ENCODE peak calls at places on chromosomes 16 and 17, in seven cellular contexts. One of them, this sample, is unnamed.
A peak's percentile ranks its signal among the peaks of the same experiment; 100 is the strongest.

GRCh38 chr17:75260679-75261335 is 599 bp downstream of the GGA3 start:
- DNase-seq in body of pancreas: no peak
- DNase-seq in stimulated activated CD4-positive, alpha-beta T cell treated with anti-CD3 and anti-CD28 coated beads, Interleukin-15, amount 100 ng/mL, for 24 hours: peak; percentile 71
- DNase-seq in B cell: no peak
- DNase-seq in adrenal gland: no peak
- DNase-seq in NT2/D1: no peak
- DNase-seq in Calu3: no peak
- DNase-seq in this sample: no peak

GRCh38 chr16:88428616-88429386 is 24.3 kb upstream of the ZFPM1 start:
- DNase-seq in B cell: no peak
- DNase-seq in stimulated activated CD4-positive, alpha-beta T cell treated with anti-CD3 and anti-CD28 coated beads, Interleukin-15, amount 100 ng/mL, for 24 hours: no peak
- DNase-seq in adrenal gland: no peak
- DNase-seq in body of pancreas: no peak
- DNase-seq in NT2/D1: no peak
- DNase-seq in Calu3: no peak
- DNase-seq in this sample: no peak

GRCh38 chr17:72121164-72122001 is 563 bp downstream of the SOX9 start:
- DNase-seq in adrenal gland: peak; percentile 24
- DNase-seq in B cell: no peak
- DNase-seq in NT2/D1: no peak
- DNase-seq in stimulated activated CD4-positive, alpha-beta T cell treated with anti-CD3 and anti-CD28 coated beads, Interleukin-15, amount 100 ng/mL, for 24 hours: no peak
- DNase-seq in body of pancreas: peak; percentile 53
- DNase-seq in Calu3: peak; percentile 53
- DNase-seq in this sample: peak; percentile 49

GRCh38 chr16:67104061-67104460 is 5.7 kb upstream of the PHAF1 start:
- DNase-seq in B cell: no peak
- DNase-seq in body of pancreas: peak; percentile 17
- DNase-seq in adrenal gland: peak; percentile 31
- DNase-seq in NT2/D1: peak; percentile 25
- DNase-seq in Calu3: peak; percentile 39
- DNase-seq in stimulated activated CD4-positive, alpha-beta T cell treated with anti-CD3 and anti-CD28 coated beads, Interleukin-15, amount 100 ng/mL, for 24 hours: no peak
- DNase-seq in this sample: no peak

GRCh38 chr17:71071837-71072236 is 902.5 kb downstream of the KCNJ2 start:
- DNase-seq in stimulated activated CD4-positive, alpha-beta T cell treated with anti-CD3 and anti-CD28 coated beads, Interleukin-15, amount 100 ng/mL, for 24 hours: no peak
- DNase-seq in adrenal gland: peak; percentile 64
- DNase-seq in body of pancreas: no peak
- DNase-seq in NT2/D1: no peak
- DNase-seq in Calu3: peak; percentile 80
- DNase-seq in B cell: no peak
- DNase-seq in this sample: no peak

GRCh38 chr16:23729503-23730424 is 16.7 kb upstream of the ERN2 start:
- DNase-seq in adrenal gland: no peak
- DNase-seq in stimulated activated CD4-positive, alpha-beta T cell treated with anti-CD3 and anti-CD28 coated beads, Interleukin-15, amount 100 ng/mL, for 24 hours: no peak
- DNase-seq in Calu3: peak; percentile 71
- DNase-seq in NT2/D1: peak; percentile 8
- DNase-seq in body of pancreas: no peak
- DNase-seq in B cell: no peak
- DNase-seq in this sample: no peak

GRCh38 chr17:81160306-81160705 is 5.0 kb upstream of the PVALEF start:
- DNase-seq in B cell: no peak
- DNase-seq in adrenal gland: peak; percentile 69
- DNase-seq in NT2/D1: no peak
- DNase-seq in body of pancreas: peak; percentile 60
- DNase-seq in Calu3: no peak
- DNase-seq in stimulated activated CD4-positive, alpha-beta T cell treated with anti-CD3 and anti-CD28 coated beads, Interleukin-15, amount 100 ng/mL, for 24 hours: no peak
- DNase-seq in this sample: no peak

GRCh38 chr16:17529982-17530760 is 59.4 kb upstream of the XYLT1 start:
- DNase-seq in body of pancreas: no peak
- DNase-seq in NT2/D1: no peak
- DNase-seq in stimulated activated CD4-positive, alpha-beta T cell treated with anti-CD3 and anti-CD28 coated beads, Interleukin-15, amount 100 ng/mL, for 24 hours: peak; percentile 28
- DNase-seq in B cell: peak; percentile 40
- DNase-seq in Calu3: no peak
- DNase-seq in adrenal gland: no peak
- DNase-seq in this sample: peak; percentile 64

GRCh38 chr17:67035131-67036083 is 8.9 kb upstream of the CACNG1 start:
- DNase-seq in stimulated activated CD4-positive, alpha-beta T cell treated with anti-CD3 and anti-CD28 coated beads, Interleukin-15, amount 100 ng/mL, for 24 hours: no peak
- DNase-seq in Calu3: no peak
- DNase-seq in body of pancreas: no peak
- DNase-seq in NT2/D1: no peak
- DNase-seq in B cell: no peak
- DNase-seq in adrenal gland: no peak
- DNase-seq in this sample: peak; percentile 75

GRCh38 chr17:14197582-14197981 is 39.1 kb downstream of the CDRT15 start:
- DNase-seq in stimulated activated CD4-positive, alpha-beta T cell treated with anti-CD3 and anti-CD28 coated beads, Interleukin-15, amount 100 ng/mL, for 24 hours: peak; percentile 78
- DNase-seq in adrenal gland: no peak
- DNase-seq in body of pancreas: no peak
- DNase-seq in B cell: no peak
- DNase-seq in NT2/D1: no peak
- DNase-seq in Calu3: no peak
- DNase-seq in this sample: no peak

GRCh38 chr16:77059441-77059840 is 131.5 kb upstream of the MON1B start:
- DNase-seq in NT2/D1: no peak
- DNase-seq in Calu3: no peak
- DNase-seq in B cell: no peak
- DNase-seq in body of pancreas: no peak
- DNase-seq in adrenal gland: no peak
- DNase-seq in stimulated activated CD4-positive, alpha-beta T cell treated with anti-CD3 and anti-CD28 coated beads, Interleukin-15, amount 100 ng/mL, for 24 hours: no peak
- DNase-seq in this sample: no peak

GRCh38 chr16:66952430-66953139 is 8.5 kb upstream of the CES3 start:
- DNase-seq in stimulated activated CD4-positive, alpha-beta T cell treated with anti-CD3 and anti-CD28 coated beads, Interleukin-15, amount 100 ng/mL, for 24 hours: no peak
- DNase-seq in body of pancreas: no peak
- DNase-seq in B cell: no peak
- DNase-seq in NT2/D1: no peak
- DNase-seq in Calu3: no peak
- DNase-seq in adrenal gland: no peak
- DNase-seq in this sample: no peak

GRCh38 chr17:5291683-5292082 is 9.6 kb downstream of the RABEP1 start:
- DNase-seq in NT2/D1: no peak
- DNase-seq in stimulated activated CD4-positive, alpha-beta T cell treated with anti-CD3 and anti-CD28 coated beads, Interleukin-15, amount 100 ng/mL, for 24 hours: no peak
- DNase-seq in body of pancreas: no peak
- DNase-seq in adrenal gland: no peak
- DNase-seq in Calu3: no peak
- DNase-seq in B cell: no peak
- DNase-seq in this sample: no peak

GRCh38 chr17:37430051-37430591 is 23.4 kb downstream of the TADA2A start:
- DNase-seq in B cell: no peak
- DNase-seq in body of pancreas: no peak
- DNase-seq in adrenal gland: no peak
- DNase-seq in Calu3: no peak
- DNase-seq in NT2/D1: no peak
- DNase-seq in stimulated activated CD4-positive, alpha-beta T cell treated with anti-CD3 and anti-CD28 coated beads, Interleukin-15, amount 100 ng/mL, for 24 hours: no peak
- DNase-seq in this sample: peak; percentile 58

GRCh38 chr17:39150795-39151679 is at the start of gene PLXDC1:
- DNase-seq in B cell: peak; percentile 41
- DNase-seq in stimulated activated CD4-positive, alpha-beta T cell treated with anti-CD3 and anti-CD28 coated beads, Interleukin-15, amount 100 ng/mL, for 24 hours: peak; percentile 33
- DNase-seq in body of pancreas: no peak
- DNase-seq in NT2/D1: no peak
- DNase-seq in Calu3: peak; percentile 61
- DNase-seq in adrenal gland: no peak
- DNase-seq in this sample: no peak

GRCh38 chr17:15502315-15503112 is 35.1 kb upstream of the CDRT4 start:
- DNase-seq in body of pancreas: peak; percentile 65
- DNase-seq in B cell: peak; percentile 75
- DNase-seq in Calu3: peak; percentile 74
- DNase-seq in NT2/D1: peak; percentile 40
- DNase-seq in adrenal gland: peak; percentile 85
- DNase-seq in stimulated activated CD4-positive, alpha-beta T cell treated with anti-CD3 and anti-CD28 coated beads, Interleukin-15, amount 100 ng/mL, for 24 hours: peak; percentile 88
- DNase-seq in this sample: peak; percentile 86

GRCh38 chr17:64083571-64084085 is 46.3 kb downstream of the ERN1 start:
- DNase-seq in Calu3: no peak
- DNase-seq in adrenal gland: no peak
- DNase-seq in NT2/D1: no peak
- DNase-seq in B cell: no peak
- DNase-seq in stimulated activated CD4-positive, alpha-beta T cell treated with anti-CD3 and anti-CD28 coated beads, Interleukin-15, amount 100 ng/mL, for 24 hours: no peak
- DNase-seq in body of pancreas: no peak
- DNase-seq in this sample: no peak

GRCh38 chr17:72683506-72684404 is 408.7 kb downstream of the SLC39A11 start:
- DNase-seq in body of pancreas: peak; percentile 17
- DNase-seq in B cell: no peak
- DNase-seq in Calu3: peak; percentile 85
- DNase-seq in stimulated activated CD4-positive, alpha-beta T cell treated with anti-CD3 and anti-CD28 coated beads, Interleukin-15, amount 100 ng/mL, for 24 hours: no peak
- DNase-seq in NT2/D1: no peak
- DNase-seq in adrenal gland: peak; percentile 36
- DNase-seq in this sample: no peak

GRCh38 chr17:28124962-28125361 is 82.5 kb downstream of the NLK start:
- DNase-seq in stimulated activated CD4-positive, alpha-beta T cell treated with anti-CD3 and anti-CD28 coated beads, Interleukin-15, amount 100 ng/mL, for 24 hours: no peak
- DNase-seq in NT2/D1: no peak
- DNase-seq in adrenal gland: no peak
- DNase-seq in Calu3: no peak
- DNase-seq in B cell: no peak
- DNase-seq in body of pancreas: no peak
- DNase-seq in this sample: no peak

GRCh38 chr17:67990909-67991308 is 5.4 kb downstream of the C17orf58 start:
- DNase-seq in Calu3: no peak
- DNase-seq in NT2/D1: no peak
- DNase-seq in adrenal gland: no peak
- DNase-seq in stimulated activated CD4-positive, alpha-beta T cell treated with anti-CD3 and anti-CD28 coated beads, Interleukin-15, amount 100 ng/mL, for 24 hours: no peak
- DNase-seq in body of pancreas: no peak
- DNase-seq in B cell: no peak
- DNase-seq in this sample: no peak

GRCh38 chr16:85220125-85220839 is 108.0 kb upstream of the CIBAR2 start:
- DNase-seq in NT2/D1: no peak
- DNase-seq in stimulated activated CD4-positive, alpha-beta T cell treated with anti-CD3 and anti-CD28 coated beads, Interleukin-15, amount 100 ng/mL, for 24 hours: no peak
- DNase-seq in adrenal gland: peak; percentile 89
- DNase-seq in Calu3: peak; percentile 28
- DNase-seq in B cell: no peak
- DNase-seq in body of pancreas: peak; percentile 82
- DNase-seq in this sample: no peak